ENCODE peak calls at places on chromosome 9, in five cellular contexts. M is posterior cingulate gyrus, W is cardiac muscle cell, D is pancreas, U is AG10803. J is an unnamed sample.

GRCh38 chr9:95316794-95317118 is 753 bp downstream of the FANCC start:
- DNase-seq in W (peak; percentile 89), M (no peak), U (peak; percentile 45), D (peak; percentile 68), J (peak; percentile 69)

GRCh38 chr9:7130421-7130820 is 372.6 kb downstream of the KDM4C start:
- DNase-seq in D (no peak), M (no peak), W (no peak), U (no peak), J (no peak)

GRCh38 chr9:88835038-88835466 is 156.2 kb upstream of the S1PR3 start:
- DNase-seq in D (no peak), W (no peak), U (peak; percentile 40), M (no peak), J (peak; percentile 39)

GRCh38 chr9:98236881-98237487 is 18.5 kb downstream of the TBC1D2 start:
- DNase-seq in D (no peak), W (no peak), M (no peak), U (no peak), J (peak; percentile 60)

GRCh38 chr9:32348289-32348688 is 36.2 kb upstream of the ACO1 start:
- DNase-seq in W (no peak), D (no peak), U (no peak), M (no peak), J (no peak)

GRCh38 chr9:84000186-84000585 is 19.6 kb downstream of the RMI1 start:
- DNase-seq in W (no peak), M (no peak), D (no peak), U (peak; percentile 73), J (no peak)

GRCh38 chr9:128684325-128685021 is 4.5 kb upstream of the SET start:
- DNase-seq in D (peak; percentile 90), M (peak; percentile 31), U (peak; percentile 76), W (peak; percentile 83), J (peak; percentile 92)

GRCh38 chr9:90020277-90020871 is 415.6 kb downstream of the GADD45G start:
- DNase-seq in D (no peak), W (no peak), M (no peak), U (no peak), J (no peak)

GRCh38 chr9:96719538-96720315 is 58.2 kb downstream of the ZNF510 start:
- DNase-seq in D (peak; percentile 21), W (no peak), M (no peak), U (no peak), J (peak; percentile 72)

J was measured in thyroid gland.